ENCODE peak calls at places on chromosome 1, in six cellular contexts. F is stimulated activated CD4-positive, alpha-beta T cell treated with anti-CD3 and anti-CD28 coated beads, Interleukin-15, amount 100 ng/mL, for 24 hours; N is endothelial cell; V is NCI-H2081; A is tibial nerve; G is endothelial cell of umbilical vein. U is an unnamed sample.

GRCh38 chr1:232223887-232224286 is 406.0 kb downstream of the SIPA1L2 start:
- DNase-seq in F (no peak), N (no peak), V (no peak), A (no peak), G (no peak), U (no peak)

GRCh38 chr1:8706995-8707396 is 110.4 kb downstream of the RERE start:
- DNase-seq in F (no peak), N (no peak), V (peak), A (no peak), G (no peak), U (peak)

GRCh38 chr1:33258788-33259274 is 2.5 kb downstream of the ZNF362 start:
- DNase-seq in F (no peak), N (no peak), V (no peak), A (no peak), G (no peak), U (no peak)

GRCh38 chr1:109821831-109822745 is 58.4 kb upstream of the EPS8L3 start:
- DNase-seq in F (no peak), N (no peak), V (no peak), A (no peak), G (no peak), U (no peak)

GRCh38 chr1:187067160-187067559 is 238.4 kb downstream of the PLA2G4A start:
- DNase-seq in F (no peak), N (no peak), V (peak), A (no peak), G (no peak), U (no peak)

GRCh38 chr1:58925247-58925646 is 141.4 kb upstream of the JUN start:
- DNase-seq in F (no peak), N (no peak), V (no peak), A (no peak), G (no peak), U (no peak)

GRCh38 chr1:41861509-41862410 is 57.0 kb downstream of the HIVEP3 start:
- DNase-seq in F (no peak), N (no peak), V (no peak), A (no peak), G (no peak), U (no peak)

GRCh38 chr1:95012389-95012788 is 60.4 kb downstream of the ALG14 start:
- DNase-seq in F (no peak), N (no peak), V (no peak), A (no peak), G (peak), U (no peak)

GRCh38 chr1:28983509-28984310 is 69.3 kb downstream of the EPB41 start:
- DNase-seq in F (no peak), N (no peak), V (no peak), A (no peak), G (no peak), U (no peak)

GRCh38 chr1:108357802-108358201 is 92.3 kb upstream of the NBPF6 start:
- DNase-seq in F (no peak), N (no peak), V (no peak), A (no peak), G (no peak), U (no peak)

GRCh38 chr1:63854091-63854490 is 80.3 kb downstream of the ROR1 start:
- DNase-seq in F (no peak), N (no peak), V (no peak), A (no peak), G (no peak), U (no peak)

GRCh38 chr1:172278478-172278877 is 142.0 kb upstream of the C1orf105 start:
- DNase-seq in F (no peak), N (no peak), V (no peak), A (no peak), G (no peak), U (no peak)

GRCh38 chr1:16249838-16250241 is 12.9 kb upstream of the CPLANE2 start:
- DNase-seq in F (no peak), N (no peak), V (no peak), A (peak), G (peak), U (no peak)

GRCh38 chr1:245262876-245263625 is 108.3 kb downstream of the KIF26B start:
- DNase-seq in F (no peak), N (no peak), V (no peak), A (no peak), G (no peak), U (no peak)

GRCh38 chr1:161068306-161069200 is 1.1 kb downstream of the ARHGAP30 start:
- DNase-seq in F (peak), N (no peak), V (no peak), A (no peak), G (no peak), U (no peak)

GRCh38 chr1:36239941-36240637 is 15.8 kb downstream of the THRAP3 start:
- DNase-seq in F (no peak), N (no peak), V (peak), A (no peak), G (no peak), U (peak)

GRCh38 chr1:119731060-119731459 is 19.3 kb downstream of the PHGDH start:
- DNase-seq in F (no peak), N (no peak), V (no peak), A (no peak), G (no peak), U (no peak)

GRCh38 chr1:227561303-227561702 is 2.1 kb upstream of the ZNF678 start:
- DNase-seq in F (no peak), N (no peak), V (no peak), A (no peak), G (no peak), U (no peak)

GRCh38 chr1:58895559-58896135 is 111.8 kb upstream of the JUN start:
- DNase-seq in F (no peak), N (no peak), V (no peak), A (no peak), G (peak), U (no peak)

GRCh38 chr1:240414237-240414636 is 197.7 kb downstream of the GREM2 start:
- DNase-seq in F (no peak), N (no peak), V (no peak), A (no peak), G (no peak), U (no peak)

GRCh38 chr1:246450485-246451251 is 56.4 kb downstream of the SMYD3 start:
- DNase-seq in F (no peak), N (no peak), V (peak), A (no peak), G (peak), U (peak)

GRCh38 chr1:202505356-202505755 is 156.9 kb downstream of the PPP1R12B start:
- DNase-seq in F (no peak), N (no peak), V (no peak), A (no peak), G (peak), U (no peak)

GRCh38 chr1:100187912-100188311 is 9.9 kb upstream of the LRRC39 start:
- DNase-seq in F (no peak), N (no peak), V (peak), A (no peak), G (no peak), U (no peak)

GRCh38 chr1:211305044-211305443 is 21.6 kb upstream of the TRAF5 start:
- DNase-seq in F (peak), N (no peak), V (peak), A (no peak), G (no peak), U (no peak)

GRCh38 chr1:94804442-94804837 is 15.7 kb upstream of the SLC44A3 start:
- DNase-seq in F (no peak), N (no peak), V (no peak), A (no peak), G (no peak), U (no peak)

GRCh38 chr1:100232156-100232555 is 17.5 kb downstream of the DBT start:
- DNase-seq in F (no peak), N (no peak), V (no peak), A (no peak), G (no peak), U (no peak)

GRCh38 chr1:223010552-223011229 is 132.4 kb downstream of the TLR5 start:
- DNase-seq in F (no peak), N (no peak), V (no peak), A (no peak), G (no peak), U (no peak)

GRCh38 chr1:86466109-86466844 is 2.5 kb upstream of the CLCA1 start:
- DNase-seq in F (no peak), N (no peak), V (no peak), A (no peak), G (no peak), U (no peak)

GRCh38 chr1:179083031-179083345 is 1.1 kb downstream of the TOR3A start:
- DNase-seq in F (peak), N (no peak), V (no peak), A (no peak), G (no peak), U (no peak)

GRCh38 chr1:52476943-52477342 is 72.5 kb downstream of the PRPF38A start:
- DNase-seq in F (no peak), N (no peak), V (no peak), A (no peak), G (no peak), U (no peak)

GRCh38 chr1:79259390-79260336 is 253.1 kb upstream of the ADGRL4 start:
- DNase-seq in F (no peak), N (no peak), V (peak), A (no peak), G (peak), U (no peak)

GRCh38 chr1:114075546-114076249 is 78.0 kb downstream of the SYT6 start:
- DNase-seq in F (no peak), N (no peak), V (no peak), A (no peak), G (no peak), U (no peak)

U was measured in NCI-H1417 treated with DMSO at 0.1 percent for 48 hours.